ENCODE peak calls at places on chromosomes 2 and 18, in ten cellular contexts. O is heart left ventricle; T is Peyer's patch; J is CD8-positive, alpha-beta T cell; I is PC-9; U is tibial artery; H is HepG2; L is kidney; Y is upper lobe of right lung; C is tibial nerve. X is an unnamed sample. For H3K36me3, the result is how much of the 10 kb centered on the place peaks cover.

GRCh38 chr18:50871846-50872245 is 7.1 kb upstream of the ME2 start:
- DNase-seq in O (no peak), T (no peak), J (no peak), I (peak), U (no peak), H (no peak), L (no peak), Y (no peak), C (no peak), X (no peak)

GRCh38 chr2:110869472-110870446 is 137.4 kb downstream of the ACOXL start:
- DNase-seq in O (no peak), T (no peak), J (no peak), I (peak), U (no peak), H (no peak), L (peak), Y (no peak), C (no peak), X (no peak)

GRCh38 chr2:37869304-37869703 is 55.8 kb upstream of the RMDN2 start:
- DNase-seq in O (no peak), T (no peak), J (no peak), I (no peak), U (no peak), H (no peak), L (no peak), Y (no peak), C (no peak), X (no peak)

GRCh38 chr2:151043484-151043883 is 218.2 kb downstream of the RBM43 start:
- DNase-seq in O (no peak), T (no peak), J (no peak), I (peak), U (no peak), H (no peak), L (no peak), Y (no peak), C (no peak), X (no peak)

GRCh38 chr18:47263197-47263827 is 11.9 kb upstream of the SKOR2 start:
- DNase-seq in O (no peak), T (no peak), J (no peak), I (no peak), U (no peak), H (no peak), L (no peak), Y (no peak), C (no peak), X (no peak)

GRCh38 chr18:44341759-44342158 is 338.9 kb upstream of the SETBP1 start:
- DNase-seq in O (no peak), T (no peak), J (no peak), I (peak), U (no peak), H (no peak), L (no peak), Y (peak), C (no peak), X (no peak)

GRCh38 chr2:169714699-169715098 is 18.9 kb upstream of the KLHL23 start:
- DNase-seq in O (no peak), T (no peak), J (no peak), I (no peak), U (no peak), H (no peak), L (no peak), Y (no peak), C (no peak), X (no peak)

GRCh38 chr2:168402531-168402930 is 53.5 kb upstream of the CERS6 start:
- DNase-seq in O (no peak), T (no peak), J (no peak), I (no peak), U (no peak), H (no peak), L (no peak), Y (no peak), C (no peak), X (no peak)

GRCh38 chr2:23283653-23284052 is 101.3 kb upstream of the KLHL29 start:
- DNase-seq in O (no peak), T (no peak), J (no peak), I (peak), U (no peak), H (no peak), L (no peak), Y (no peak), C (no peak), X (no peak)

GRCh38 chr18:36187826-36188721 is 777 bp downstream of the MOCOS start:
- DNase-seq in O (no peak), T (peak), J (no peak), I (peak), U (no peak), H (peak), L (peak), Y (peak), C (no peak), X (no peak)

GRCh38 chr2:118089015-118089800 is 937 bp downstream of the INSIG2 start:
- DNase-seq in O (no peak), T (peak), J (peak), I (peak), U (peak), H (peak), L (peak), Y (no peak), C (no peak), X (no peak)

GRCh38 chr2:136305517-136306192 is 187.7 kb upstream of the CXCR4 start:
- DNase-seq in O (no peak), T (no peak), J (peak), I (no peak), U (no peak), H (no peak), L (no peak), Y (no peak), C (no peak), X (no peak)

GRCh38 chr2:15170068-15170775 is 390.9 kb downstream of the NBAS start:
- DNase-seq in O (no peak), T (no peak), J (no peak), I (no peak), U (no peak), H (no peak), L (peak), Y (no peak), C (no peak), X (no peak)

GRCh38 chr2:24893934-24894333 is 26.1 kb downstream of the ADCY3 start:
- DNase-seq in O (no peak), T (no peak), J (no peak), I (no peak), U (no peak), H (no peak), L (no peak), Y (no peak), C (no peak), X (no peak)

GRCh38 chr18:29594494-29594893 is 1417.6 kb upstream of the CDH2 start:
- DNase-seq in O (no peak), T (no peak), J (no peak), I (no peak), U (no peak), H (no peak), L (no peak), Y (no peak), C (no peak), X (no peak)

GRCh38 chr2:163735692-163736432 is at the start of gene FIGN:
- DNase-seq in O (peak), T (peak), J (no peak), I (peak), U (peak), H (peak), L (peak), Y (peak), C (peak), X (peak)

GRCh38 chr18:62179213-62179612 is 7.6 kb downstream of the PIGN start:
- DNase-seq in O (no peak), T (no peak), J (no peak), I (no peak), U (no peak), H (no peak), L (no peak), Y (no peak), C (no peak), X (no peak)

GRCh38 chr18:62177271-62177670 is 9.6 kb downstream of the PIGN start:
- DNase-seq in O (no peak), T (no peak), J (no peak), I (no peak), U (no peak), H (no peak), L (no peak), Y (no peak), C (no peak), X (no peak)

GRCh38 chr18:62183578-62184195 is 3.2 kb downstream of the PIGN start:
- DNase-seq in O (no peak), T (no peak), J (peak), I (peak), U (no peak), H (peak), L (no peak), Y (no peak), C (peak), X (no peak)

GRCh38 chr18:62186656-62187542 is at the start of the genes PIGN and RELCH:
- DNase-seq in O (peak), T (peak), J (peak), I (peak), U (peak), H (peak), L (peak), Y (peak), C (peak), X (peak)

GRCh38 chr18:62182220-62182619 is 4.6 kb downstream of the PIGN start:
- DNase-seq in O (no peak), T (no peak), J (no peak), I (no peak), U (no peak), H (no peak), L (no peak), Y (no peak), C (no peak), X (no peak)
- TF ChIP-seq CTCF in O (no peak), T (no peak), J (no peak), I (no peak), U (no peak), H (no peak), L (no peak), Y (no peak), C (no peak), X (peak)

DNA sequence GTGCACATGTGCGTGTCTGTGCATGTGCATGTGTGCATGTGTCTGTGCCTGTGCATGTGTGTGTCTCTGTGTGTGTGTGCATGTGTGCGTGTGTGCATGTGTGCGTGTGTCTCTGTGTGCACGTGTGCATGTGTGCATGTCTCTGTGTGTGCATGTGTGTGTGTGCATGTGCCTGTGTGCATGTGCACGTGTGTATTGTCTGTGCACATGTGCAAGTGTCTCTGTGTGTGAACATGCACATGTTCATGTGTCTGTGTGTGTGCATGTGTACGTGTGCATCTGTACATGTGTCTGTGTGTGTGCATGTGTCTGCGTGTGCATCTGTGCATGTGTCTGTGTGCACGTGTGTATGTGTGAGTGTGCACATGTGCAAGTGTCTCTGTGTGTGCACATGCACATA is 277.3 kb downstream of the GALR1 start:
- DNase-seq in O (no peak), T (no peak), J (no peak), I (no peak), U (no peak), H (no peak), L (no peak), Y (no peak), C (no peak), X (no peak)
- H3K36me3 ChIP-seq in O (under half), T (under half), J (under half), I (under half), U (under half), H (under half), L (under half), Y (under half), C (under half), X (under half)

GRCh38 chr2:216634317-216635148 is 1.3 kb downstream of the IGFBP2 start:
- DNase-seq in O (no peak), T (no peak), J (no peak), I (no peak), U (no peak), H (no peak), L (no peak), Y (no peak), C (no peak), X (no peak)
- H3K27ac ChIP-seq in O (peak), T (peak), J (no peak), I (no peak), U (peak), H (no peak), L (no peak), Y (no peak), C (no peak), X (peak)

GRCh38 chr2:181970160-181970794 is 15.4 kb upstream of the PPP1R1C start:
- DNase-seq in O (no peak), T (no peak), J (no peak), I (no peak), U (no peak), H (peak), L (no peak), Y (no peak), C (no peak), X (no peak)
- TF ChIP-seq CTCF in O (no peak), T (no peak), J (no peak), I (no peak), U (no peak), H (peak), L (no peak), Y (no peak), C (no peak), X (no peak)

GRCh38 chr2:230394301-230394700 is 21.7 kb upstream of the SP100 start:
- DNase-seq in O (no peak), T (no peak), J (no peak), I (no peak), U (no peak), H (no peak), L (no peak), Y (no peak), C (no peak), X (no peak)
- H3K36me3 ChIP-seq in O (half or more), T (half or more), J (under half), I (under half), U (half or more), H (under half), L (under half), Y (half or more), C (half or more), X (under half)

GRCh38 chr2:190519975-190520767 is 14.4 kb downstream of the NEMP2 start:
- DNase-seq in O (no peak), T (no peak), J (no peak), I (no peak), U (no peak), H (no peak), L (no peak), Y (no peak), C (no peak), X (no peak)
- H3K27ac ChIP-seq in O (no peak), T (no peak), J (no peak), I (no peak), U (no peak), H (no peak), L (no peak), Y (no peak), C (no peak), X (no peak)

X was measured in RWPE2.